ENCODE peak calls at places on chromosomes 4 and X, in seven cellular contexts. S is transverse colon, Y is Karpas-422, E is endodermal cell, R is IMR-90, N is GM23248, F is DND-41. H is an unnamed sample.

GRCh38 chrX:154732421-154733071 is 18.3 kb downstream of the GAB3 start:
- DNase-seq in R (peak; percentile 74), S (no peak), F (peak; percentile 59), N (peak; percentile 64), Y (no peak), E (no peak), H (no peak)

GRCh38 chr4:7917669-7918068 is 22.0 kb downstream of the AFAP1 start:
- DNase-seq in Y (no peak), S (no peak), N (no peak), E (no peak), F (no peak), R (no peak), H (no peak)

GRCh38 chrX:41522681-41523080 is 75.5 kb downstream of the NYX start:
- DNase-seq in R (no peak), E (no peak), Y (no peak), S (no peak), N (no peak), F (no peak), H (no peak)

GRCh38 chrX:95058815-95059214 is 1384.8 kb downstream of the FAM133A start:
- DNase-seq in N (peak; percentile 77), F (no peak), R (peak; percentile 58), Y (no peak), S (no peak), E (no peak), H (peak; percentile 73)

GRCh38 chrX:46703980-46704379 is 54.9 kb downstream of the SLC9A7 start:
- DNase-seq in E (no peak), S (no peak), F (no peak), R (no peak), N (no peak), Y (no peak), H (peak; percentile 3)

GRCh38 chrX:40755291-40756249 is 20.2 kb upstream of the MED14 start:
- DNase-seq in R (peak; percentile 39), N (peak; percentile 80), Y (no peak), S (no peak), F (no peak), E (peak; percentile 63), H (peak; percentile 8)

GRCh38 chrX:57640674-57641016 is 39.4 kb downstream of the NLRP2B start:
- DNase-seq in Y (no peak), S (no peak), F (no peak), R (no peak), N (no peak), E (no peak), H (no peak)

GRCh38 chr4:3253808-3254207 is 4.8 kb downstream of the MSANTD1 start:
- DNase-seq in S (peak; percentile 3), Y (no peak), E (peak; percentile 45), R (no peak), N (no peak), F (no peak), H (no peak)

GRCh38 chrX:56794404-56794803 is 65.4 kb downstream of the NBDY start:
- DNase-seq in E (no peak), S (no peak), R (no peak), Y (no peak), N (no peak), F (no peak), H (no peak)

GRCh38 chr4:175441256-175441655 is 370.8 kb downstream of the GPM6A start:
- DNase-seq in F (no peak), S (no peak), Y (no peak), E (no peak), N (no peak), R (no peak), H (no peak)

GRCh38 chr4:127985989-127986388 is 20.8 kb downstream of the ABHD18 start:
- DNase-seq in E (no peak), S (no peak), R (no peak), Y (no peak), F (no peak), N (no peak), H (no peak)

GRCh38 chrX:38694394-38694793 is 106.9 kb upstream of the MID1IP1 start:
- DNase-seq in R (no peak), N (peak; percentile 0), S (no peak), F (no peak), E (no peak), Y (no peak), H (no peak)

GRCh38 chrX:134806707-134807038 is 148.4 kb upstream of the PLAC1 start:
- DNase-seq in F (no peak), Y (no peak), S (no peak), R (no peak), E (no peak), N (no peak), H (no peak)

GRCh38 chr4:112253382-112254000 is 21.9 kb downstream of the AP1AR start:
- DNase-seq in S (no peak), N (no peak), Y (no peak), F (no peak), R (no peak), E (no peak), H (no peak)

GRCh38 chr4:58740897-58741296 is 1630.7 kb upstream of the IGFBP7 start:
- DNase-seq in E (no peak), R (no peak), Y (no peak), N (no peak), S (no peak), F (no peak), H (no peak)

GRCh38 chr4:137065306-137065705 is 467.0 kb downstream of the PCDH18 start:
- DNase-seq in R (peak; percentile 49), E (no peak), S (no peak), Y (no peak), N (peak; percentile 10), F (no peak), H (no peak)

GRCh38 chr4:187283306-187283705 is 559.6 kb upstream of the FAT1 start:
- DNase-seq in F (no peak), S (no peak), R (peak; percentile 46), N (peak; percentile 9), E (no peak), Y (no peak), H (no peak)

GRCh38 chr4:10045481-10045880 is 24.2 kb upstream of the SLC2A9 start:
- DNase-seq in R (peak; percentile 20), Y (no peak), S (no peak), N (peak; percentile 47), E (no peak), F (no peak), H (no peak)

GRCh38 chr4:28518781-28519180 is 1658.1 kb downstream of the STIM2 start:
- DNase-seq in S (no peak), Y (no peak), E (no peak), N (peak; percentile 58), R (peak; percentile 76), F (no peak), H (no peak)

DNA sequence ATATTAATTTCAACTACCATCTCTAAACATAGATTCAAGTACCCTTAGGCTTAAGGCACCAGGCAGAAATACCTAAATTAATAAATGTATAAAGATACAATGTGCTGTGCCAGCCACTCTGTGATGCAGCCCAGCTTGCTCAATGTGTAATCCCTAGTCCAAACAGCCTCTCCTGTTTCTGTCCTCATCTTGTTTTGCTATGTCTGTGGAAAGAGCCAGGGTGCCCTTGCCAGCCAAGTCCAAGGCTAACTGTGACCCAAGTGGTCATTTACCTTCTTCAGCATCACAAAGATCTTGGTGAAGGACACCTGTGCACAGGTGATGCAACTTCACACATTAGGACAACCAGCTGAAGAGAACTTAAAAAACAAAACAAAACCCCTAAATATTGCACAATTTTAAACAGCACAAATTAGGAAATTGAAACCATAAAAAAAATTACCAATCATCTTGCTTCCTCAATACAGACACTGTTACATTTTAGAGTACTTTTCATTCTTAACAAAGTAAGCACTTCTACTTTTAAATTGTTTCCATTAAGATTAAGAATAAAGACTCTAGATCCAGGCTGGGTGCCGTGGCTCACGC is 89.6 kb downstream of the C4orf51 start:
- DNase-seq in S (no peak), Y (no peak), F (no peak), N (no peak), R (no peak), E (no peak), H (no peak)
- H3K9me3 ChIP-seq in S (no peaks in the 10 kb centered on the region), Y (no peaks in the 10 kb centered on the region), F (no peaks in the 10 kb centered on the region), N (no peaks in the 10 kb centered on the region), R (no peaks in the 10 kb centered on the region), E (peaks cover 5% of the 10 kb centered on the region), H (no peaks in the 10 kb centered on the region)

GRCh38 chrX:10102046-10102704 is 54.6 kb upstream of the CLCN4 start:
- DNase-seq in E (no peak), R (no peak), F (no peak), S (no peak), Y (no peak), N (no peak), H (no peak)

GRCh38 chrX:10099411-10099810 is 57.4 kb upstream of the CLCN4 start:
- DNase-seq in S (no peak), F (no peak), R (no peak), E (no peak), Y (peak; percentile 29), N (no peak), H (no peak)

GRCh38 chrX:10095698-10096432 is 60.9 kb upstream of the CLCN4 start:
- DNase-seq in R (no peak), N (no peak), F (no peak), Y (peak; percentile 20), E (no peak), S (no peak), H (no peak)

GRCh38 chrX:10101269-10101668 is 55.5 kb upstream of the CLCN4 start:
- DNase-seq in F (no peak), E (no peak), S (no peak), N (no peak), R (peak; percentile 40), Y (no peak), H (no peak)

GRCh38 chrX:10098235-10098819 is 58.4 kb upstream of the CLCN4 start:
- DNase-seq in F (peak; percentile 73), R (no peak), E (no peak), Y (peak; percentile 40), N (peak; percentile 23), S (no peak), H (no peak)
- H3K36me3 ChIP-seq in F (peaks cover 18% of the 10 kb centered on the region), R (peaks cover 23% of the 10 kb centered on the region), E (peaks cover 11% of the 10 kb centered on the region), Y (no peaks in the 10 kb centered on the region), N (no peaks in the 10 kb centered on the region), S (no peaks in the 10 kb centered on the region), H (no peaks in the 10 kb centered on the region)

DNA sequence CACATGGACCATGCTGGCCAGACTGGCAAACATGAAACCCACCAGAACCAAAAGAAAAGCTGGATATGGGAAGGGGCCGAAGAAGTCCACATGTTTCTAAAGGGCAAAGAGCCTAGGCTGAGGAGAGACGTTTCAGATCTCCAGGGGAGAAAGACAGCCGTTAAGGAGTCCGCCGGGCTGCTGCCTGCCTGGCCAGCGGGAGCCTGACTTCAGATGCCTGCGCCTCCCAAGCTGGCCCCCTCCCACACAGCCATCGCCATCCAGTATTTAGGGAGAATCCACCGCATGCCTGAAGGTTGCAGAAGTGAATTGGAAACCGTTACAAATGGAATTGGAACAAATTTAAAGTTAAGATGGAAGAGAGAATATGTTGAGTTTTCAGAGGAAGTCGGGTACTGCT is 2.9 kb downstream of the TBL1X start:
- DNase-seq in F (no peak), R (peak; percentile 9), Y (no peak), N (no peak), S (no peak), E (peak; percentile 51), H (no peak)
- H3K4me3 ChIP-seq in F (no peak overlapping the region), R (peak overlapping the region; percentile 36), Y (no peak overlapping the region), N (no peak overlapping the region), S (no peak overlapping the region), E (peak overlapping the region; percentile 74), H (no peak overlapping the region)

DNA sequence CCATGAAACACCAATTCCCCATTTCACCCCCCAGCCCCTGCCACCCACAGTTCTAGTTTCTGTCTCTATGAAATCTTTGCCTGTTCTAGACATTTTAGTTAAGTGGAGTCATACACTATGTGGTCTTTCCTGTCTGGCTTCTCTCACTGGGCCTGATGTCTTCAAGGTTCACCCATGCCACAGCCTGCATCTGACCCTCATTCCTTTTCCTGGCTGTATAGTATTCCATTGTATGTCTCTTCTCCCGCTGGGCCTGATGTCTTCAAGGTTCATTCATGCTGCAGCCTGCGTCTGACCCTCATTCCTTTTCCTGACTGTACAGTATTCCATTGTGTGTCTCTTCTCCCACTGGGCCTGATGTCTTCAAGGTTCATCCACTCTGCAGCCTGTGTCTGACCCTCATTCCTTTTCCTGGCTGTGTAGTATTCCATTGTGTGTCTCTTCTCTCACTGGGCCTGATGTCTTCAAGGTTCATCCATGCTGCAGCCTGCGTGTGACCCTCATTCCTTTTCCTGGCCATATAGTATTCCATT is 191.7 kb downstream of the CRLF2 start:
- DNase-seq in Y (no peak), R (no peak), E (no peak), F (no peak), S (no peak), N (no peak), H (no peak)
- H3K9me3 ChIP-seq in Y (peaks cover 5% of the 10 kb centered on the region), R (peaks cover 32% of the 10 kb centered on the region), E (peaks cover 11% of the 10 kb centered on the region), F (peaks cover 4% of the 10 kb centered on the region), S (peaks cover 19% of the 10 kb centered on the region), N (no peaks in the 10 kb centered on the region), H (no peaks in the 10 kb centered on the region)